ENCODE peak calls at places on chromosomes 5 and 9, in five cellular contexts. One of them, this sample, is unnamed.

GRCh38 chr9:136789523-136789937 is 1.6 kb upstream of the TMEM141 start:
- DNase-seq in left ventricle myocardium inferior: no peak
- DNase-seq in CD8-positive, alpha-beta T cell: no peak
- DNase-seq in cardiac muscle cell: no peak
- DNase-seq in dorsolateral prefrontal cortex: no peak
- DNase-seq in this sample: no peak

GRCh38 chr9:27183701-27184100 is 74.7 kb downstream of the TEK start:
- DNase-seq in left ventricle myocardium inferior: no peak
- DNase-seq in CD8-positive, alpha-beta T cell: no peak
- DNase-seq in cardiac muscle cell: peak; percentile 60
- DNase-seq in dorsolateral prefrontal cortex: no peak
- DNase-seq in this sample: no peak

GRCh38 chr5:126351138-126351537 is 72.1 kb upstream of the GRAMD2B start:
- DNase-seq in left ventricle myocardium inferior: no peak
- DNase-seq in CD8-positive, alpha-beta T cell: no peak
- DNase-seq in cardiac muscle cell: peak; percentile 77
- DNase-seq in dorsolateral prefrontal cortex: no peak
- DNase-seq in this sample: no peak

GRCh38 chr5:10420926-10421325 is 20.8 kb upstream of the ROPN1L start:
- DNase-seq in left ventricle myocardium inferior: no peak
- DNase-seq in CD8-positive, alpha-beta T cell: no peak
- DNase-seq in cardiac muscle cell: peak; percentile 32
- DNase-seq in dorsolateral prefrontal cortex: no peak
- DNase-seq in this sample: no peak

GRCh38 chr9:6184749-6185645 is 30.6 kb upstream of the IL33 start:
- DNase-seq in left ventricle myocardium inferior: peak; percentile 22
- DNase-seq in CD8-positive, alpha-beta T cell: no peak
- DNase-seq in cardiac muscle cell: peak; percentile 92
- DNase-seq in dorsolateral prefrontal cortex: no peak
- DNase-seq in this sample: no peak

GRCh38 chr9:123796618-123797484 is 133.1 kb downstream of the DENND1A start:
- DNase-seq in left ventricle myocardium inferior: no peak
- DNase-seq in CD8-positive, alpha-beta T cell: no peak
- DNase-seq in cardiac muscle cell: no peak
- DNase-seq in dorsolateral prefrontal cortex: no peak
- DNase-seq in this sample: no peak

GRCh38 chr5:6717687-6718086 is 4.5 kb downstream of the TENT4A start:
- DNase-seq in left ventricle myocardium inferior: no peak
- DNase-seq in CD8-positive, alpha-beta T cell: no peak
- DNase-seq in cardiac muscle cell: no peak
- DNase-seq in dorsolateral prefrontal cortex: no peak
- DNase-seq in this sample: no peak

GRCh38 chr5:154371687-154372086 is 74.1 kb upstream of the SAP30L start:
- DNase-seq in left ventricle myocardium inferior: no peak
- DNase-seq in CD8-positive, alpha-beta T cell: no peak
- DNase-seq in cardiac muscle cell: peak; percentile 96
- DNase-seq in dorsolateral prefrontal cortex: no peak
- DNase-seq in this sample: no peak

GRCh38 chr5:32984851-32985250 is 273.7 kb downstream of the NPR3 start:
- DNase-seq in left ventricle myocardium inferior: no peak
- DNase-seq in CD8-positive, alpha-beta T cell: no peak
- DNase-seq in cardiac muscle cell: no peak
- DNase-seq in dorsolateral prefrontal cortex: no peak
- DNase-seq in this sample: no peak

GRCh38 chr5:103127292-103127691 is 7.2 kb downstream of the PPIP5K2 start:
- DNase-seq in left ventricle myocardium inferior: no peak
- DNase-seq in CD8-positive, alpha-beta T cell: no peak
- DNase-seq in cardiac muscle cell: no peak
- DNase-seq in dorsolateral prefrontal cortex: no peak
- DNase-seq in this sample: no peak

GRCh38 chr5:55226027-55226933 is 835 bp downstream of the MCIDAS start:
- DNase-seq in left ventricle myocardium inferior: no peak
- DNase-seq in CD8-positive, alpha-beta T cell: no peak
- DNase-seq in cardiac muscle cell: peak; percentile 59
- DNase-seq in dorsolateral prefrontal cortex: no peak
- DNase-seq in this sample: no peak

GRCh38 chr5:160556886-160557285 is 135.2 kb downstream of the PTTG1 start:
- DNase-seq in left ventricle myocardium inferior: no peak
- DNase-seq in CD8-positive, alpha-beta T cell: no peak
- DNase-seq in cardiac muscle cell: no peak
- DNase-seq in dorsolateral prefrontal cortex: no peak
- DNase-seq in this sample: no peak

GRCh38 chr5:40791715-40792139 is 6.4 kb downstream of the PRKAA1 start:
- DNase-seq in left ventricle myocardium inferior: no peak
- DNase-seq in CD8-positive, alpha-beta T cell: no peak
- DNase-seq in cardiac muscle cell: peak; percentile 35
- DNase-seq in dorsolateral prefrontal cortex: no peak
- DNase-seq in this sample: no peak

GRCh38 chr9:117720555-117720954 is 16.4 kb downstream of the TLR4 start:
- DNase-seq in left ventricle myocardium inferior: peak; percentile 42
- DNase-seq in CD8-positive, alpha-beta T cell: no peak
- DNase-seq in cardiac muscle cell: no peak
- DNase-seq in dorsolateral prefrontal cortex: no peak
- DNase-seq in this sample: no peak

GRCh38 chr5:178246736-178247135 is 14.1 kb upstream of the PHYKPL start:
- DNase-seq in left ventricle myocardium inferior: no peak
- DNase-seq in CD8-positive, alpha-beta T cell: no peak
- DNase-seq in cardiac muscle cell: no peak
- DNase-seq in dorsolateral prefrontal cortex: no peak
- DNase-seq in this sample: no peak

GRCh38 chr9:134564431-134565170 is 77.0 kb upstream of the COL5A1 start:
- DNase-seq in left ventricle myocardium inferior: no peak
- DNase-seq in CD8-positive, alpha-beta T cell: no peak
- DNase-seq in cardiac muscle cell: peak; percentile 38
- DNase-seq in dorsolateral prefrontal cortex: no peak
- DNase-seq in this sample: no peak

GRCh38 chr5:179793470-179794139 is at the start of gene LTC4S:
- DNase-seq in left ventricle myocardium inferior: peak; percentile 85
- DNase-seq in CD8-positive, alpha-beta T cell: peak; percentile 56
- DNase-seq in cardiac muscle cell: peak; percentile 92
- DNase-seq in dorsolateral prefrontal cortex: no peak
- DNase-seq in this sample: peak; percentile 62

GRCh38 chr9:131382850-131383729 is 10.8 kb upstream of the PRRC2B start:
- DNase-seq in left ventricle myocardium inferior: peak; percentile 46
- DNase-seq in CD8-positive, alpha-beta T cell: no peak
- DNase-seq in cardiac muscle cell: peak; percentile 84
- DNase-seq in dorsolateral prefrontal cortex: no peak
- DNase-seq in this sample: no peak

GRCh38 chr9:138098116-138098907 is 220.7 kb downstream of the CACNA1B start:
- DNase-seq in left ventricle myocardium inferior: no peak
- DNase-seq in CD8-positive, alpha-beta T cell: no peak
- DNase-seq in cardiac muscle cell: no peak
- DNase-seq in dorsolateral prefrontal cortex: no peak
- DNase-seq in this sample: peak; percentile 9

GRCh38 chr5:81393783-81394718 is at the start of gene ACOT12:
- DNase-seq in left ventricle myocardium inferior: no peak
- DNase-seq in CD8-positive, alpha-beta T cell: no peak
- DNase-seq in cardiac muscle cell: peak; percentile 36
- DNase-seq in dorsolateral prefrontal cortex: no peak
- DNase-seq in this sample: no peak

GRCh38 chr5:11269515-11269914 is 508.5 kb upstream of the DAP start:
- DNase-seq in left ventricle myocardium inferior: no peak
- DNase-seq in CD8-positive, alpha-beta T cell: no peak
- DNase-seq in cardiac muscle cell: no peak
- DNase-seq in dorsolateral prefrontal cortex: no peak
- DNase-seq in this sample: no peak

GRCh38 chr5:52502591-52502990 is 285.1 kb upstream of the ITGA1 start:
- DNase-seq in left ventricle myocardium inferior: no peak
- DNase-seq in CD8-positive, alpha-beta T cell: no peak
- DNase-seq in cardiac muscle cell: no peak
- DNase-seq in dorsolateral prefrontal cortex: no peak
- DNase-seq in this sample: no peak

GRCh38 chr9:95192631-95193030 is 124.9 kb downstream of the FANCC start:
- DNase-seq in left ventricle myocardium inferior: no peak
- DNase-seq in CD8-positive, alpha-beta T cell: no peak
- DNase-seq in cardiac muscle cell: no peak
- DNase-seq in dorsolateral prefrontal cortex: no peak
- DNase-seq in this sample: no peak

GRCh38 chr5:168413062-168413461 is 73.2 kb upstream of the RARS1 start:
- DNase-seq in left ventricle myocardium inferior: no peak
- DNase-seq in CD8-positive, alpha-beta T cell: no peak
- DNase-seq in cardiac muscle cell: no peak
- DNase-seq in dorsolateral prefrontal cortex: no peak
- DNase-seq in this sample: no peak

GRCh38 chr5:29382735-29383280 is 1810.7 kb upstream of the CDH6 start:
- DNase-seq in left ventricle myocardium inferior: no peak
- DNase-seq in CD8-positive, alpha-beta T cell: no peak
- DNase-seq in cardiac muscle cell: no peak
- DNase-seq in dorsolateral prefrontal cortex: no peak
- DNase-seq in this sample: no peak

GRCh38 chr9:93464395-93464794 is 11.0 kb upstream of the FAM120AOS start:
- DNase-seq in left ventricle myocardium inferior: no peak
- DNase-seq in CD8-positive, alpha-beta T cell: no peak
- DNase-seq in cardiac muscle cell: no peak
- DNase-seq in dorsolateral prefrontal cortex: no peak
- DNase-seq in this sample: peak; percentile 41

GRCh38 chr9:99239341-99240055 is 17.4 kb downstream of the SEC61B start:
- DNase-seq in left ventricle myocardium inferior: no peak
- DNase-seq in CD8-positive, alpha-beta T cell: no peak
- DNase-seq in cardiac muscle cell: peak; percentile 68
- DNase-seq in dorsolateral prefrontal cortex: no peak
- DNase-seq in this sample: no peak

GRCh38 chr9:99237356-99237755 is 15.3 kb downstream of the SEC61B start:
- DNase-seq in left ventricle myocardium inferior: no peak
- DNase-seq in CD8-positive, alpha-beta T cell: no peak
- DNase-seq in cardiac muscle cell: no peak
- DNase-seq in dorsolateral prefrontal cortex: no peak
- DNase-seq in this sample: no peak

GRCh38 chr9:99238331-99238730 is 16.2 kb downstream of the SEC61B start:
- DNase-seq in left ventricle myocardium inferior: no peak
- DNase-seq in CD8-positive, alpha-beta T cell: no peak
- DNase-seq in cardiac muscle cell: no peak
- DNase-seq in dorsolateral prefrontal cortex: no peak
- DNase-seq in this sample: no peak

GRCh38 chr9:99244300-99245260 is 22.5 kb downstream of the SEC61B start:
- DNase-seq in left ventricle myocardium inferior: no peak
- DNase-seq in CD8-positive, alpha-beta T cell: no peak
- DNase-seq in cardiac muscle cell: no peak
- DNase-seq in dorsolateral prefrontal cortex: no peak
- DNase-seq in this sample: peak; percentile 37

DNA sequence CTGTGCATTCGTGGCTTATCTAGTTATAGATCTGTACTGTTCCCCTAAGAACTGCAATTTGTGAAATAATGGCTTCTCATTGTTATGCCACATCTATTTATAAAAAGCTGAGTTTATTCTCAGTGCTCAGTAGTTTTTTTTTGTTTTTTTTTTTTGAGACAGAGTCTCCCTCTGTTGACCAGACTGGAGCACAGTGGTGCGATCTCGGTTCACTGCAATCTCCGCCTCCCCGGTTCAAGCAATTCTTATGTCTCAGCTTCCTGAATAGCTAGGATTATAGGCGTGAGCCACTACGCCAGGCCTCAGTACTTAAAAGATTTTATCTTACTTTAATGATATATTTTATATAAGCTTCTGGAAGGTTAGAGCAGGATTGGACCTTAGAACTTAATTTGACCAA is 19.0 kb downstream of the SEC61B start:
- DNase-seq in left ventricle myocardium inferior: no peak
- DNase-seq in CD8-positive, alpha-beta T cell: no peak
- DNase-seq in cardiac muscle cell: no peak
- DNase-seq in dorsolateral prefrontal cortex: no peak
- DNase-seq in this sample: no peak
- TF ChIP-seq CTCF in left ventricle myocardium inferior: peak; percentile 26
- TF ChIP-seq CTCF in CD8-positive, alpha-beta T cell: no peak
- TF ChIP-seq CTCF in cardiac muscle cell: no peak
- TF ChIP-seq CTCF in dorsolateral prefrontal cortex: no peak
- TF ChIP-seq CTCF in this sample: no peak

GRCh38 chr9:4375424-4376195 is 75.7 kb upstream of the GLIS3 start:
- DNase-seq in left ventricle myocardium inferior: no peak
- DNase-seq in CD8-positive, alpha-beta T cell: no peak
- DNase-seq in cardiac muscle cell: peak; percentile 78
- DNase-seq in dorsolateral prefrontal cortex: no peak
- DNase-seq in this sample: no peak
- TF ChIP-seq CTCF in left ventricle myocardium inferior: peak; percentile 64
- TF ChIP-seq CTCF in CD8-positive, alpha-beta T cell: no peak
- TF ChIP-seq CTCF in cardiac muscle cell: peak; percentile 47
- TF ChIP-seq CTCF in dorsolateral prefrontal cortex: no peak
- TF ChIP-seq CTCF in this sample: no peak

DNA sequence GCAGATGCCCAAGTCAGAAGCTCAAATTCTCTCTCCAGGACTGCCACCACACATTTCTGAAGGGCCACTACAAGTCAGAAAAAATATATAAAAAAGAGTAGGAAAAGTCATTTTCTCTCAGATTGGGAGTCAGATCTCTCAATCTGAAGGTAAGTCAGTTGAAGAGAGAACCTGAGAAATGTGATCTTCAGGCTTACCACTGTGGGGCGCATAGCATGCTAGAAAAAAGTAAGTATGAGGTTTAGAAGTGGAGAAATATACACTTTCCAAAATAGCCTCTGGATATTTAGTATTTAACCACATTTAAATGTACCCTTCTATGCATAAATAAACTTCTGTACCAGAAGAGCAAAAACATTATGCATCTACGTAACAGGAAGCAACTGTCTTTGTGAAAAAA is 800.7 kb upstream of the CTNND2 start:
- DNase-seq in left ventricle myocardium inferior: no peak
- DNase-seq in CD8-positive, alpha-beta T cell: no peak
- DNase-seq in cardiac muscle cell: no peak
- DNase-seq in dorsolateral prefrontal cortex: no peak
- DNase-seq in this sample: no peak
- TF ChIP-seq CTCF in left ventricle myocardium inferior: no peak
- TF ChIP-seq CTCF in CD8-positive, alpha-beta T cell: no peak
- TF ChIP-seq CTCF in cardiac muscle cell: no peak
- TF ChIP-seq CTCF in dorsolateral prefrontal cortex: no peak
- TF ChIP-seq CTCF in this sample: no peak

GRCh38 chr9:35814841-35815543 is at the start of gene HINT2:
- DNase-seq in left ventricle myocardium inferior: peak; percentile 96
- DNase-seq in CD8-positive, alpha-beta T cell: peak; percentile 96
- DNase-seq in cardiac muscle cell: peak; percentile 99
- DNase-seq in dorsolateral prefrontal cortex: peak; percentile 87
- DNase-seq in this sample: peak; percentile 94

GRCh38 chr9:35818341-35818740 is 3.5 kb upstream of the HINT2 start:
- DNase-seq in left ventricle myocardium inferior: no peak
- DNase-seq in CD8-positive, alpha-beta T cell: no peak
- DNase-seq in cardiac muscle cell: no peak
- DNase-seq in dorsolateral prefrontal cortex: no peak
- DNase-seq in this sample: no peak

GRCh38 chr9:35813434-35814105 is 1.3 kb downstream of the HINT2 start:
- DNase-seq in left ventricle myocardium inferior: no peak
- DNase-seq in CD8-positive, alpha-beta T cell: no peak
- DNase-seq in cardiac muscle cell: peak; percentile 26
- DNase-seq in dorsolateral prefrontal cortex: no peak
- DNase-seq in this sample: no peak

GRCh38 chr9:35814106-35814840 is 569 bp downstream of the HINT2 start:
- DNase-seq in left ventricle myocardium inferior: peak; percentile 75
- DNase-seq in CD8-positive, alpha-beta T cell: peak; percentile 21
- DNase-seq in cardiac muscle cell: peak; percentile 66
- DNase-seq in dorsolateral prefrontal cortex: peak; percentile 46
- DNase-seq in this sample: no peak

DNA sequence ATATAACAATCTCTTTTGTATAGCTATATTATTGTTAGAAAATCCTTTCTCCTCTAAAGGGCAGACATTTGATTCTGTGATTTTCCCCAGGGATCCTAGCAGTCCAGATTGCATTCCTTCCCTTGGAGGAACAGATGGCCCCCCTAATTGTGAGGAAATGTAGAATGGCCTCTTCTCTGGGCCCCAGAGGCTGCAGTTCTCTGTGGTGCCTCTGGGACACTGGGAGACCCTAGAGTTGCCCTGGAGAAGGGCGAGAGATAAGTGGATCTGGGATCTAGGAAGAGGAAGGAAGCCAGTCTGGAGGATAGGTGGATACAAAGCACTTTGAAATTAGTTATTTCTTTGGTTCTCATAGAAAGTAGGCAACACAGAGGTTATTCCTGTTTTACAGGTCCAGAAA is 1.9 kb upstream of the HINT2 start:
- DNase-seq in left ventricle myocardium inferior: no peak
- DNase-seq in CD8-positive, alpha-beta T cell: no peak
- DNase-seq in cardiac muscle cell: no peak
- DNase-seq in dorsolateral prefrontal cortex: no peak
- DNase-seq in this sample: no peak
- TF ChIP-seq CTCF in left ventricle myocardium inferior: no peak
- TF ChIP-seq CTCF in CD8-positive, alpha-beta T cell: no peak
- TF ChIP-seq CTCF in cardiac muscle cell: no peak
- TF ChIP-seq CTCF in dorsolateral prefrontal cortex: no peak
- TF ChIP-seq CTCF in this sample: no peak